ENCODE peak calls at places on chromosome 21, in four cellular contexts. V is stimulated activated CD4-positive, alpha-beta T cell treated with anti-CD3 and anti-CD28 coated beads, TNF-alpha, amount 100 ng/mL, for 1 hour; U is Kasumi-1; X is breast epithelium. S is an unnamed sample.

GRCh38 chr21:24590261-24590660 is 1017.0 kb downstream of the MRPL39 start:
- DNase-seq in U (no peak), X (no peak), V (no peak), S (no peak)

GRCh38 chr21:41687633-41688032 is 79.2 kb downstream of the RIPK4 start:
- DNase-seq in V (no peak), U (no peak), X (no peak), S (no peak)

GRCh38 chr21:41481191-41481590 is 26.8 kb downstream of the TMPRSS2 start:
- DNase-seq in X (no peak), U (no peak), V (no peak), S (no peak)

GRCh38 chr21:41861987-41862386 is 17.2 kb downstream of the PRDM15 start:
- DNase-seq in X (no peak), U (no peak), V (no peak), S (no peak)

GRCh38 chr21:29372063-29372802 is 73.5 kb downstream of the BACH1 start:
- DNase-seq in U (peak; percentile 88), X (no peak), V (peak; percentile 30), S (peak; percentile 60)

GRCh38 chr21:35106246-35106835 is 57.2 kb upstream of the RUNX1 start:
- DNase-seq in V (no peak), U (no peak), X (no peak), S (no peak)

GRCh38 chr21:34762761-34763160 is 94.0 kb downstream of the CLIC6 start:
- DNase-seq in U (no peak), V (no peak), X (no peak), S (no peak)

GRCh38 chr21:41964171-41964570 is 10.4 kb upstream of the C2CD2 start:
- DNase-seq in U (no peak), V (no peak), X (no peak), S (no peak)

GRCh38 chr21:32739946-32740345 is 12.1 kb upstream of the SYNJ1 start:
- DNase-seq in V (no peak), U (no peak), X (no peak), S (no peak)

GRCh38 chr21:45409466-45410150 is 4.6 kb downstream of the COL18A1 start:
- DNase-seq in X (no peak), U (no peak), V (no peak), S (no peak)

GRCh38 chr21:25967566-25968438 is 202.8 kb downstream of the APP start:
- DNase-seq in X (no peak), U (peak; percentile 96), V (no peak), S (no peak)

GRCh38 chr21:45022348-45022675 is 52.1 kb upstream of the ADARB1 start:
- DNase-seq in X (no peak), U (no peak), V (no peak), S (peak; percentile 73)

GRCh38 chr21:23853796-23854379 is 1753.4 kb downstream of the MRPL39 start:
- DNase-seq in V (no peak), X (no peak), U (peak; percentile 87), S (no peak)

GRCh38 chr21:41680444-41681335 is 86.2 kb downstream of the RIPK4 start:
- DNase-seq in X (no peak), U (no peak), V (no peak), S (peak; percentile 83)

GRCh38 chr21:41961282-41961701 is 7.5 kb upstream of the C2CD2 start:
- DNase-seq in U (no peak), X (no peak), V (no peak), S (no peak)

GRCh38 chr21:43703068-43703880 is 15.7 kb upstream of the PDXK start:
- DNase-seq in U (no peak), X (no peak), V (no peak), S (no peak)

GRCh38 chr21:34593423-34593822 is 21.5 kb downstream of the RCAN1 start:
- DNase-seq in X (no peak), V (no peak), U (no peak), S (no peak)

GRCh38 chr21:27693376-27693775 is 726.5 kb upstream of the ADAMTS5 start:
- DNase-seq in V (no peak), U (no peak), X (no peak), S (no peak)

GRCh38 chr21:16423921-16424320 is 694.1 kb downstream of the USP25 start:
- DNase-seq in U (no peak), X (no peak), V (no peak), S (no peak)

GRCh38 chr21:30430170-30430655 is at the start of gene KRTAP13-4:
- DNase-seq in V (no peak), U (no peak), X (no peak), S (no peak)

GRCh38 chr21:24955275-24955961 is 651.9 kb downstream of the MRPL39 start:
- DNase-seq in U (no peak), V (no peak), X (no peak), S (no peak)

GRCh38 chr21:41783476-41784150 is 16.8 kb upstream of the RIPK4 start:
- DNase-seq in V (no peak), X (no peak), U (no peak), S (no peak)

GRCh38 chr21:21559285-21560045 is 561.3 kb downstream of the NCAM2 start:
- DNase-seq in V (no peak), X (no peak), U (no peak), S (no peak)

GRCh38 chr21:41825216-41825615 is 53.9 kb downstream of the PRDM15 start:
- DNase-seq in U (no peak), V (no peak), X (no peak), S (peak; percentile 52)

GRCh38 chr21:44006017-44006624 is 6.0 kb upstream of the TRAPPC10 start:
- DNase-seq in V (no peak), U (no peak), X (no peak), S (no peak)

S was measured in lower leg skin.